ENCODE peak calls at places on chromosomes 12 and 14, in nine cellular contexts. H is epithelial cell of esophagus; Z is HFF-Myc; M is AG09319; R is fibroblast of the aortic adventitia; B is CD4-positive, alpha-beta T cell; J is choroid plexus epithelial cell; S is left ventricle myocardium inferior; U is BJ. D is an unnamed sample.

GRCh38 chr12:130981156-130981789 is 27.6 kb downstream of the ADGRD1 start:
- DNase-seq in Z (no peak), R (no peak), U (peak), S (no peak), H (no peak), B (no peak), M (no peak), J (no peak), D (no peak)

GRCh38 chr14:55160989-55161388 is 30.4 kb downstream of the DLGAP5 start:
- DNase-seq in B (no peak), H (peak), S (no peak), M (no peak), U (no peak), R (peak), Z (peak), J (peak), D (no peak)

GRCh38 chr14:104393898-104394605 is 185.5 kb upstream of the C14orf180 start:
- DNase-seq in U (no peak), S (peak), R (no peak), J (peak), H (no peak), B (peak), M (no peak), Z (no peak), D (no peak)

GRCh38 chr14:36194645-36195044 is 18.1 kb upstream of the PTCSC3 start:
- DNase-seq in J (no peak), B (no peak), Z (no peak), R (no peak), H (no peak), M (no peak), U (no peak), S (no peak), D (no peak)

GRCh38 chr14:102279688-102280348 is 25.1 kb downstream of the MOK start:
- DNase-seq in M (peak), S (no peak), B (no peak), U (peak), Z (peak), H (peak), J (peak), R (peak), D (peak)

GRCh38 chr12:31325524-31325875 is 450 bp downstream of the SINHCAF start:
- DNase-seq in U (no peak), M (no peak), B (no peak), R (no peak), H (no peak), Z (no peak), S (no peak), J (no peak), D (peak)

GRCh38 chr12:82527165-82527780 is 159.4 kb upstream of the TMTC2 start:
- DNase-seq in U (peak), B (no peak), J (peak), Z (peak), S (no peak), R (peak), H (peak), M (peak), D (peak)

GRCh38 chr14:24051789-24052655 is at the start of gene CARMIL3:
- DNase-seq in U (no peak), M (no peak), Z (no peak), H (peak), R (peak), B (peak), J (peak), S (peak), D (peak)

GRCh38 chr14:104973215-104974145 is 4.7 kb downstream of the AHNAK2 start:
- DNase-seq in M (peak), S (peak), Z (peak), R (peak), H (peak), J (peak), U (peak), B (no peak), D (peak)

GRCh38 chr12:93921511-93921910 is 226.9 kb upstream of the PLXNC1 start:
- DNase-seq in H (peak), R (no peak), M (no peak), Z (no peak), B (no peak), S (no peak), J (no peak), U (no peak), D (no peak)

GRCh38 chr12:3972576-3972975 is 99.4 kb upstream of the PARP11 start:
- DNase-seq in J (no peak), H (no peak), Z (no peak), S (no peak), B (peak), M (no peak), R (no peak), U (no peak), D (no peak)

GRCh38 chr12:98916106-98916505 is 271.0 kb downstream of the APAF1 start:
- DNase-seq in S (no peak), B (no peak), H (peak), M (no peak), U (no peak), Z (no peak), R (no peak), J (no peak), D (no peak)

GRCh38 chr12:131928080-131928764 is 854 bp upstream of the PUS1 start:
- DNase-seq in H (peak), U (no peak), J (peak), M (peak), Z (no peak), R (peak), B (peak), S (no peak), D (no peak)

GRCh38 chr12:124709722-124710656 is 142.6 kb upstream of the NCOR2 start:
- DNase-seq in R (peak), Z (no peak), B (no peak), U (peak), J (peak), M (no peak), H (no peak), S (no peak), D (no peak)

GRCh38 chr12:4849024-4849594 is 60.6 kb upstream of the KCNA1 start:
- DNase-seq in U (no peak), S (no peak), J (peak), Z (peak), R (peak), M (no peak), B (no peak), H (peak), D (peak)

GRCh38 chr14:54737132-54737711 is 165.4 kb downstream of the GCH1 start:
- DNase-seq in J (peak), Z (peak), M (no peak), R (peak), H (peak), U (peak), S (no peak), B (no peak), D (no peak)

GRCh38 chr14:93103392-93104080 is 12.2 kb downstream of the ITPK1 start:
- DNase-seq in U (no peak), H (no peak), Z (no peak), M (no peak), J (peak), R (peak), S (no peak), B (peak), D (peak)

GRCh38 chr14:105126970-105127307 is 41.6 kb downstream of the JAG2 start:
- DNase-seq in H (peak), U (no peak), B (no peak), Z (no peak), S (no peak), M (no peak), R (no peak), J (no peak), D (no peak)

GRCh38 chr14:71119075-71119474 is 211.8 kb downstream of the PCNX1 start:
- DNase-seq in B (no peak), M (no peak), S (no peak), Z (no peak), R (peak), H (peak), U (no peak), J (peak), D (no peak)

GRCh38 chr12:84276215-84276614 is 636.4 kb downstream of the SLC6A15 start:
- DNase-seq in J (peak), R (no peak), Z (peak), H (no peak), M (no peak), U (no peak), S (no peak), B (no peak), D (no peak)

DNA sequence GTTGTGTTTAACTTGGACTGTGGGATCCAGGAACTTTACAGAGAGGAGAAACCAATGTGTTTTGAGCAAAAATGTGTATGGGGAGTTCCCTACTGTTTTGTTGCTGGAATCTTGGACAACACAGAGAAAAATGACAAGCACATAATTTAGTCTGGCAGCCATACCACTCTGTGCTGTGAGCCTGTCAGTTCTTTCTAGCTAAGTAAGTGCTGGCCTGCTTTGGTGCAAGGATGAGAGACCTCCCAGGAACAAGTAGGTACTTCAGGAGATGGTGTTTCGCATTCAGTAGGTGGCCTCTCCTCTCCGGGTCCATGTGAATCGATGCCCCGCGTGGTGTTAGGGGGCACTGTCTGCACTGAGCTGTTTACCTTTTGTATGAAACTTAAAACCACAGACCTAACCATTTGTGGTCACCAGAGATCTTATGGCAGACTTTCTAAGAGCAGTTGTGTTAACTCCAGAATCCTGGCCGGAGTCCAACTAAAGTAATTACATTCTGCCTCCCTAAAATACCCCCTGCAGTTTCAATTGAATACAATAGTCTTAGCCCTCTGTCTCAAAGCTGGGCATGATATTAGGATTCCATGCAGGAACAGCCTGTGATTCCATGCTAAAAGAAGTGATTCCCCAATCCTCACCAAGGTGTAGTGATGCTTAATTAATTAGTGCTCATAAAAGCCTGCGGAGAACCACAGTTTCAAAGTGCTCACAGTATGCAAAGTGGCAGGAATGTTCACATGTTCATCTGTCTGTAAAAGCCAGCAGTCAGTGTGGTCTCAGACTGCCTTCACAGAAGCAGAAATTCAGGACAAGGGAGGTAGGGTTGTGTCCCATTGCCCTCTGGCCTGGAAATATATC is 64.2 kb downstream of the LLPH start:
- DNase-seq in H (no peak), Z (peak), U (no peak), M (no peak), R (peak), S (no peak), J (peak), B (no peak), D (peak)
- TF ChIP-seq CTCF in H (no peak), Z (peak), U (no peak), M (no peak), R (peak), S (no peak), J (peak), B (no peak), D (no peak)

DNA sequence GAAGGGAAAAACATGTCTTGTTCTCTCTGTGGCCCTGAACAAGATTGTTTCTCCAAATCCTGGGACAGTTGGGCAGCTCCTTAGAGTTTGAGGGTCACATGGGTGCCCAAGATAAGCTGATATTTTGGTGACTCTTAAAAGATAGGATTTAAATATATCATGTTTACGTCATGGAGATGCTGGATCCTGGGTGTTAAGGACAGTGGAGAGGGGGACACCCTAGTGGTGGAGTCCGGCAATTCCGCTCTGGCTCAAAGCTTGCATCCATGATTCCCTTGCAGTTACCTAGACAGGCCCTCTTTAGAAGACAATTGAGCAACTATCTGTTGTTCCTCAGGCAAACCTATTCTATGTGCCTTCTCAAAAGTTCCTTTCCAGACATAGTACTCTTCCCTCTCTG is 101.8 kb downstream of the CMKLR1 start:
- DNase-seq in H (no peak), M (no peak), S (no peak), Z (no peak), J (no peak), U (no peak), B (no peak), R (no peak), D (no peak)
- TF ChIP-seq CTCF in H (no peak), M (no peak), S (no peak), Z (peak), J (peak), U (no peak), B (no peak), R (no peak), D (no peak)

GRCh38 chr14:39034481-39035296 is 68.3 kb downstream of the SEC23A start:
- DNase-seq in J (peak), U (no peak), M (no peak), Z (no peak), S (no peak), B (no peak), H (peak), R (no peak), D (no peak)
- TF ChIP-seq CTCF in J (peak), U (peak), M (peak), Z (no peak), S (peak), B (no peak), H (peak), R (peak), D (no peak)

GRCh38 chr14:44010071-44010470 is 497.0 kb downstream of the FSCB start:
- DNase-seq in U (no peak), R (no peak), B (no peak), S (no peak), Z (no peak), J (no peak), H (no peak), M (no peak), D (no peak)

GRCh38 chr14:44010595-44010994 is 496.5 kb downstream of the FSCB start:
- DNase-seq in M (no peak), J (no peak), S (no peak), B (no peak), R (no peak), H (no peak), Z (no peak), U (no peak), D (no peak)

GRCh38 chr14:44009642-44010041 is 497.4 kb downstream of the FSCB start:
- DNase-seq in B (no peak), Z (no peak), R (no peak), J (no peak), S (no peak), M (no peak), H (no peak), U (no peak), D (no peak)
- TF ChIP-seq CTCF in B (no peak), Z (no peak), R (no peak), J (no peak), S (no peak), M (no peak), H (no peak), U (no peak), D (no peak)

GRCh38 chr12:67457799-67458680 is 188.9 kb downstream of the CAND1 start:
- DNase-seq in H (peak), J (peak), U (no peak), Z (no peak), M (no peak), R (peak), B (no peak), S (no peak), D (no peak)
- TF ChIP-seq CTCF in H (peak), J (peak), U (peak), Z (peak), M (peak), R (peak), B (peak), S (peak), D (no peak)

GRCh38 chr12:13581031-13581430 is 384.5 kb downstream of the EMP1 start:
- DNase-seq in H (no peak), J (no peak), B (no peak), R (no peak), Z (no peak), M (no peak), S (no peak), U (no peak), D (no peak)

GRCh38 chr12:13583630-13584029 is 387.1 kb downstream of the EMP1 start:
- DNase-seq in U (no peak), Z (no peak), R (no peak), J (no peak), H (no peak), B (no peak), S (no peak), M (no peak), D (no peak)

GRCh38 chr12:13586361-13586760 is 389.8 kb downstream of the EMP1 start:
- DNase-seq in M (no peak), H (no peak), J (no peak), Z (no peak), B (no peak), U (no peak), R (no peak), S (no peak), D (no peak)

GRCh38 chr12:13587721-13588389 is 391.3 kb downstream of the EMP1 start:
- DNase-seq in R (no peak), M (no peak), J (no peak), B (no peak), H (no peak), U (no peak), Z (no peak), S (no peak), D (no peak)

DNA sequence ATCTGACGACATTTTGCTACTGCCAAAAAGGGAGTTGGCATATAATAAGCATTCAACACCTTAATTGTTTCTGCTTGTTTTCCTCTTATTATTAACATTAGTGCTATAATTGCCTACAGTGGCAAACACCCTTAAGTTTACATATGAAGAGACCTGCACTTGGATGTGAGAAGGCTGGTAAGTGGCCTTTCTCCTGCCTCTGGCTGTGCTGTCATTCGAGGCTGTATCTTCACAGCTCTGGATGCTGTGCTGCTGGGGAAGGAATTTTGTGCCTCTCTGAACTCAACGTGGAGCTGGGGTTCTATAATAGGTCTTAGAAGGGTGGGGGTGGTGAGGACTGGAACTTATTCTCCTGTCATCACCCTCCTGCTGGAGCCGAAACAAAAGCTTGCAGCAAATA is 385.9 kb downstream of the EMP1 start:
- DNase-seq in Z (no peak), B (no peak), H (no peak), S (no peak), J (no peak), R (no peak), M (no peak), U (no peak), D (no peak)
- TF ChIP-seq CTCF in Z (no peak), B (no peak), H (no peak), S (no peak), J (no peak), R (no peak), M (no peak), U (no peak), D (no peak)

DNA sequence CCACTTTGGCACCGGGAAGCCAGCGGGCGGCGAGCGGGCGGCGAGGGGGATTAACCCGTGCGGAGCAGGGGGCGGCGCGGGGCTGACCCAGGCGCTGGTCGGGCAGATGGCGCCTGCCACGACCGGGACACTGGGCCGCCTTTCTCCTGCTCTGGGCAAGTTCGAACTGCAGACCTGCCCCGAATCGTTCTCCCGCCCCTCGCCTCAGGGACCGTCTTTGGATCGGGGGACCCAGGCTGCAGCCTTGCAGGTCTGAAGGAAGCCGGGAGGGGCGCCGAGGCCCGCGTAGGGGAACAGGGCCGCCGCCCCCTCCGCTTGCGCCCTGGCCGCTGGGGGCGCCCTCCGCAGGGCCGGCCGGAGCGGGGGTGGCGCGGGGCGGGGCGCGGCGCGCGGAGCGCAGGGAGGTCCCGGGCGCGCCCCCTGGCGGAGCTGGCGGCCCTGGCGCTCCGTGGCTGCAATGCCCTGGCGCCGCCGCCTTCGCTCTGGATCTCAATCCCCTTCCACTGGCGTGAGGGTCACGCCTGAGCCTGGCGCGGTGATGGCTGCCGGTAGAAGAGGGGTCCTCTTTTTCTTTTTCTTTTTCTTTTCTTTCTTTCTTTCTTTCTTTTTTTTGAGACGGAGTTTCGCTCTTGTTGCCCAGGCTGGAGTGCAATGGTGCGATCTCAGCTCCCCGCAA is 447 bp upstream of the LTBP2 start:
- DNase-seq in B (peak), S (peak), R (peak), Z (no peak), U (no peak), M (peak), H (peak), J (peak), D (peak)
- TF ChIP-seq CTCF in B (peak), S (peak), R (peak), Z (peak), U (peak), M (peak), H (peak), J (peak), D (peak)